ENCODE peak calls at places on chromosomes 6 and 20, in seven cellular contexts. B is mesothelial cell of epicardium; Q is stimulated activated CD4-positive, alpha-beta T cell treated with anti-CD3 and anti-CD28 coated beads, Interleukin-4, amount 100 ng/mL, for 48 hours; X is stimulated activated CD8-positive, alpha-beta memory T cell treated with anti-CD3 and anti-CD28 coated beads, Interleukin-15, amount 100 ng/mL, for 24 hours; U is T-helper 2 cell; H is fibroblast of lung; S is nephron progenitor cell. M is an unnamed sample.
A peak's percentile ranks its signal among the peaks of the same experiment; 100 is the strongest.

GRCh38 chr6:157961116-157961515 is 20.5 kb upstream of the SYNJ2 start:
- DNase-seq in S (no peak), B (no peak), U (no peak), X (no peak), Q (no peak), H (no peak), M (no peak)

GRCh38 chr6:16524380-16524707 is 236.9 kb downstream of the ATXN1 start:
- DNase-seq in S (no peak), B (no peak), U (no peak), Q (no peak), H (peak; percentile 95), X (no peak), M (no peak)

GRCh38 chr20:13638162-13638495 is 603 bp downstream of the TASP1 start:
- DNase-seq in B (no peak), H (peak; percentile 34), U (no peak), Q (no peak), X (no peak), S (no peak), M (peak; percentile 32)

GRCh38 chr6:106165885-106166485 is 79.8 kb downstream of the PRDM1 start:
- DNase-seq in U (no peak), B (no peak), H (peak; percentile 83), Q (no peak), S (no peak), X (no peak), M (no peak)

GRCh38 chr6:161809991-161810390 is 536.1 kb upstream of the AGPAT4 start:
- DNase-seq in B (no peak), H (no peak), X (no peak), Q (no peak), S (no peak), U (no peak), M (no peak)

GRCh38 chr6:74075323-74075722 is 379.3 kb downstream of the CD109 start:
- DNase-seq in Q (no peak), B (no peak), U (no peak), X (no peak), H (no peak), S (no peak), M (peak; percentile 41)

GRCh38 chr20:43915209-43916072 is 789 bp downstream of the TOX2 start:
- DNase-seq in B (no peak), Q (no peak), X (peak; percentile 12), H (peak; percentile 53), U (peak; percentile 26), S (peak; percentile 43), M (no peak)

GRCh38 chr6:2190661-2191389 is 54.6 kb downstream of the GMDS start:
- DNase-seq in X (no peak), S (no peak), Q (no peak), U (no peak), B (no peak), H (no peak), M (no peak)

GRCh38 chr6:17179246-17180073 is 77.6 kb downstream of the STMND1 start:
- DNase-seq in B (no peak), X (no peak), U (no peak), Q (no peak), H (peak; percentile 67), S (no peak), M (no peak)

GRCh38 chr6:27861276-27861840 is 50.8 kb downstream of the OR2B2 start:
- DNase-seq in S (no peak), U (no peak), Q (no peak), X (no peak), H (no peak), B (no peak), M (no peak)

GRCh38 chr6:75244063-75244575 is 518 bp upstream of the COX7A2 start:
- DNase-seq in S (no peak), H (no peak), U (no peak), Q (no peak), B (no peak), X (no peak), M (peak; percentile 12)

GRCh38 chr6:38715016-38715809 is at the start of gene DNAH8:
- DNase-seq in S (peak; percentile 27), Q (peak; percentile 12), U (no peak), X (no peak), B (peak; percentile 40), H (peak; percentile 18), M (no peak)

GRCh38 chr6:56802570-56802969 is 152.3 kb upstream of the BEND6 start:
- DNase-seq in S (no peak), B (no peak), H (peak; percentile 79), U (no peak), Q (no peak), X (no peak), M (peak; percentile 71)

M was measured in A673.